ENCODE peak calls at places on chromosome 4, in seven cellular contexts. One of them, this sample, is unnamed.

GRCh38 chr4:69116645-69117321 is 20.5 kb downstream of the UGT2B7 start:
- DNase-seq in AG09309: no peak
- DNase-seq in body of pancreas: no peak
- DNase-seq in mucosa of descending colon: peak
- DNase-seq in cardiac muscle cell: no peak
- DNase-seq in fibroblast of mammary gland: no peak
- DNase-seq in AG04450: no peak
- DNase-seq in this sample: no peak

GRCh38 chr4:80454561-80454960 is 119.0 kb downstream of the CFAP299 start:
- DNase-seq in AG09309: no peak
- DNase-seq in mucosa of descending colon: no peak
- DNase-seq in body of pancreas: no peak
- DNase-seq in fibroblast of mammary gland: no peak
- DNase-seq in AG04450: no peak
- DNase-seq in cardiac muscle cell: no peak
- DNase-seq in this sample: no peak

GRCh38 chr4:106316773-106317409 is 541 bp downstream of the AIMP1 start:
- DNase-seq in AG04450: no peak
- DNase-seq in cardiac muscle cell: peak
- DNase-seq in mucosa of descending colon: no peak
- DNase-seq in AG09309: no peak
- DNase-seq in body of pancreas: no peak
- DNase-seq in fibroblast of mammary gland: peak
- DNase-seq in this sample: peak

GRCh38 chr4:103306870-103307345 is 108.8 kb upstream of the CENPE start:
- DNase-seq in cardiac muscle cell: peak
- DNase-seq in fibroblast of mammary gland: no peak
- DNase-seq in body of pancreas: peak
- DNase-seq in mucosa of descending colon: peak
- DNase-seq in AG09309: no peak
- DNase-seq in AG04450: no peak
- DNase-seq in this sample: no peak

GRCh38 chr4:89922881-89923280 is 28.2 kb downstream of the MMRN1 start:
- DNase-seq in mucosa of descending colon: no peak
- DNase-seq in AG04450: no peak
- DNase-seq in fibroblast of mammary gland: no peak
- DNase-seq in body of pancreas: no peak
- DNase-seq in cardiac muscle cell: no peak
- DNase-seq in AG09309: no peak
- DNase-seq in this sample: no peak

GRCh38 chr4:137370206-137370633 is 162.1 kb downstream of the PCDH18 start:
- DNase-seq in AG09309: no peak
- DNase-seq in cardiac muscle cell: no peak
- DNase-seq in fibroblast of mammary gland: peak
- DNase-seq in AG04450: peak
- DNase-seq in mucosa of descending colon: no peak
- DNase-seq in body of pancreas: no peak
- DNase-seq in this sample: no peak

GRCh38 chr4:55069248-55069647 is 56.1 kb downstream of the KDR start:
- DNase-seq in body of pancreas: no peak
- DNase-seq in AG04450: no peak
- DNase-seq in mucosa of descending colon: no peak
- DNase-seq in fibroblast of mammary gland: peak
- DNase-seq in cardiac muscle cell: no peak
- DNase-seq in AG09309: no peak
- DNase-seq in this sample: peak

GRCh38 chr4:165319509-165319908 is 8.0 kb upstream of the MSMO1 start:
- DNase-seq in body of pancreas: no peak
- DNase-seq in AG04450: no peak
- DNase-seq in AG09309: no peak
- DNase-seq in cardiac muscle cell: no peak
- DNase-seq in fibroblast of mammary gland: no peak
- DNase-seq in mucosa of descending colon: no peak
- DNase-seq in this sample: no peak

GRCh38 chr4:75702919-75703411 is 21.4 kb upstream of the USO1 start:
- DNase-seq in body of pancreas: no peak
- DNase-seq in mucosa of descending colon: peak
- DNase-seq in fibroblast of mammary gland: no peak
- DNase-seq in cardiac muscle cell: no peak
- DNase-seq in AG09309: no peak
- DNase-seq in AG04450: no peak
- DNase-seq in this sample: no peak

GRCh38 chr4:49516796-49517195 is 530.7 kb downstream of the CWH43 start:
- DNase-seq in body of pancreas: no peak
- DNase-seq in fibroblast of mammary gland: no peak
- DNase-seq in AG09309: no peak
- DNase-seq in cardiac muscle cell: no peak
- DNase-seq in mucosa of descending colon: no peak
- DNase-seq in AG04450: no peak
- DNase-seq in this sample: no peak

DNA sequence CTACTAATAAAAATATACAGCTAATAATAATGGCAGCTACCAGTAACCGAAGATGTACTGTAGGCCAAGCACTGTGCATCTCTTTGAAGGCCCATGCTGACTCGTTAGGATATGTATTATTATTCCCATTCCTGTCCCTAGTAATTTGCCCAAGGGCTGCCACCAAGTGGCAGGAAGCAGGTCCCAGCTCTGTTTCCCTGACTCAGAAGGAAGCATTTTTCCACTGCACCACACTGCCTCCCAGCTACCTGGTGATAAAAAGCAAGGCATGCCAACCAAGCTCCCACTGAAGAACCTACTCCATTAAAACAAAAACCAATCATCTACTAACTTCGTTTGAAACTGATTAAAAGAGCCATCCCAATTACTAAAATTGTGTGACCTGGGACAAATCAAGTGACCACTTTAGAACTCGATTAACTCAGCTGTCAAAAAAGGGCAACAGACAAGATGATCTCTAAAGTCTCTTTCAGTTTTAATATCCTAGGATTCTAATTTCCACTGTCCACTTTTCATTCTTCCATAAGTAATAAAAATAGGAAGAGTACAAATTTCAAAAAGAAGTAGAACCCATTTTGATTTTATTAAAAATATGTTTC is 24.3 kb upstream of the PGM2 start:
- DNase-seq in mucosa of descending colon: peak
- DNase-seq in fibroblast of mammary gland: peak
- DNase-seq in AG04450: no peak
- DNase-seq in cardiac muscle cell: peak
- DNase-seq in body of pancreas: peak
- DNase-seq in AG09309: no peak
- DNase-seq in this sample: peak
- TF ChIP-seq CTCF in mucosa of descending colon: peak
- TF ChIP-seq CTCF in fibroblast of mammary gland: peak
- TF ChIP-seq CTCF in AG04450: peak
- TF ChIP-seq CTCF in cardiac muscle cell: peak
- TF ChIP-seq CTCF in body of pancreas: peak
- TF ChIP-seq CTCF in AG09309: peak
- TF ChIP-seq CTCF in this sample: peak

GRCh38 chr4:25863347-25863784 is 578 bp upstream of the SEL1L3 start:
- DNase-seq in cardiac muscle cell: peak
- DNase-seq in AG09309: no peak
- DNase-seq in body of pancreas: peak
- DNase-seq in AG04450: no peak
- DNase-seq in mucosa of descending colon: peak
- DNase-seq in fibroblast of mammary gland: no peak
- DNase-seq in this sample: no peak
- H3K4me3 ChIP-seq in cardiac muscle cell: peak
- H3K4me3 ChIP-seq in AG09309: peak
- H3K4me3 ChIP-seq in body of pancreas: no peak
- H3K4me3 ChIP-seq in AG04450: peak
- H3K4me3 ChIP-seq in mucosa of descending colon: peak
- H3K4me3 ChIP-seq in fibroblast of mammary gland: peak
- H3K4me3 ChIP-seq in this sample: peak

DNA sequence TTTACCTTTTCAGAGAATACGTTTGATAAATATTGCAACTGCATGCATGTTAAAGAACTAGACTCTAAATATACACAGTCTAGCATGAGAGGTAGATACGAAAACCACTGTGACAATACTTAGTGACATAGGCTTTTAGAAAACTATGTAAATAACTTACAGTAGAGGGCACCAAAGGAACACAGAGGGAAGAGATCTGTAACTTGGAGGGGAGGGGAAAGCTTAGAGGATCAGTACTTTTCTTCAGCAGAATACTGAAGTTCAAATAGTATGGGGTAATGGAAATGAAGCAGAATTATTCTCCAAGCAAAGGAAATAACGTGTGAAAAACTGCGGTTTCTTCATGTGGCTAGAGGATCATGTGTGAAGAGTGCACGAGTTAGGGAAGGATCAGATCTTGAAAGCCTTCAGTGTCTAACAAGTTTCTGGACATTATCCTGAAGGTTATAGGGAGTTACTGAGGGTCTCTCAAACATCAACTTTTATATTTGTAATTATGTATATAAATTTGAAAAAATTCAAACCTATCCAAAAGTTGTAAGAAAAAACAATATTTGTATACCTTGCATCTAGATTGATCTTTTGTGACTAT is 264.3 kb downstream of the NPFFR2 start:
- DNase-seq in cardiac muscle cell: peak
- DNase-seq in AG09309: no peak
- DNase-seq in AG04450: peak
- DNase-seq in mucosa of descending colon: no peak
- DNase-seq in body of pancreas: no peak
- DNase-seq in fibroblast of mammary gland: peak
- DNase-seq in this sample: peak
- TF ChIP-seq CTCF in cardiac muscle cell: peak
- TF ChIP-seq CTCF in AG09309: peak
- TF ChIP-seq CTCF in AG04450: peak
- TF ChIP-seq CTCF in mucosa of descending colon: no peak
- TF ChIP-seq CTCF in body of pancreas: peak
- TF ChIP-seq CTCF in fibroblast of mammary gland: peak
- TF ChIP-seq CTCF in this sample: peak

DNA sequence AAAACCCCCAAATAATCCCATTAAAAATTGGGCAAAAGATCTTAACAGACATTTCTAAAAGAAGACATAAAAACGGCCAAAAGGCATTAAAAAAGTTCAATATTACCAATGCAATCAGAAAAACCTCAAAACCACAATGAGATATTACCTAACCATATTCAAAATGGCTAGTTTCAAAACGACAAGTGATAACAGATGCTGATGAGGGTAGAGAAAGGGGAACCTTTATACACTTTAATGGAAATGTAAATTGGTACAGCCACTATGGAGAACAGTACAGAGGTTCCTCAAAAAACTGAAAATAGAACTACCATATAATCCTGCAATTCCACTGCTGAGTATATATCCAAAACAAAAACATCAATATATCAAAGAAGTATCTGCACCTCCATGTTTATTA is 6.2 kb downstream of the AADAT start:
- DNase-seq in AG04450: no peak
- DNase-seq in AG09309: no peak
- DNase-seq in cardiac muscle cell: no peak
- DNase-seq in mucosa of descending colon: no peak
- DNase-seq in body of pancreas: no peak
- DNase-seq in fibroblast of mammary gland: no peak
- DNase-seq in this sample: no peak
- H3K4me3 ChIP-seq in AG04450: no peak
- H3K4me3 ChIP-seq in AG09309: no peak
- H3K4me3 ChIP-seq in cardiac muscle cell: no peak
- H3K4me3 ChIP-seq in mucosa of descending colon: no peak
- H3K4me3 ChIP-seq in body of pancreas: no peak
- H3K4me3 ChIP-seq in fibroblast of mammary gland: no peak
- H3K4me3 ChIP-seq in this sample: no peak

GRCh38 chr4:64594723-64595122 is 185.5 kb upstream of the TECRL start:
- DNase-seq in fibroblast of mammary gland: no peak
- DNase-seq in cardiac muscle cell: no peak
- DNase-seq in body of pancreas: no peak
- DNase-seq in AG09309: no peak
- DNase-seq in mucosa of descending colon: no peak
- DNase-seq in AG04450: no peak
- DNase-seq in this sample: no peak
- TF ChIP-seq CTCF in fibroblast of mammary gland: no peak
- TF ChIP-seq CTCF in cardiac muscle cell: no peak
- TF ChIP-seq CTCF in body of pancreas: no peak
- TF ChIP-seq CTCF in AG09309: no peak
- TF ChIP-seq CTCF in mucosa of descending colon: no peak
- TF ChIP-seq CTCF in AG04450: no peak
- TF ChIP-seq CTCF in this sample: no peak

GRCh38 chr4:156901871-156902270 is 69.7 kb downstream of the PDGFC start:
- DNase-seq in mucosa of descending colon: no peak
- DNase-seq in fibroblast of mammary gland: peak
- DNase-seq in AG09309: no peak
- DNase-seq in AG04450: no peak
- DNase-seq in cardiac muscle cell: no peak
- DNase-seq in body of pancreas: no peak
- DNase-seq in this sample: no peak
- H3K4me3 ChIP-seq in mucosa of descending colon: no peak
- H3K4me3 ChIP-seq in fibroblast of mammary gland: no peak
- H3K4me3 ChIP-seq in AG09309: no peak
- H3K4me3 ChIP-seq in AG04450: no peak
- H3K4me3 ChIP-seq in cardiac muscle cell: no peak
- H3K4me3 ChIP-seq in body of pancreas: no peak
- H3K4me3 ChIP-seq in this sample: no peak

DNA sequence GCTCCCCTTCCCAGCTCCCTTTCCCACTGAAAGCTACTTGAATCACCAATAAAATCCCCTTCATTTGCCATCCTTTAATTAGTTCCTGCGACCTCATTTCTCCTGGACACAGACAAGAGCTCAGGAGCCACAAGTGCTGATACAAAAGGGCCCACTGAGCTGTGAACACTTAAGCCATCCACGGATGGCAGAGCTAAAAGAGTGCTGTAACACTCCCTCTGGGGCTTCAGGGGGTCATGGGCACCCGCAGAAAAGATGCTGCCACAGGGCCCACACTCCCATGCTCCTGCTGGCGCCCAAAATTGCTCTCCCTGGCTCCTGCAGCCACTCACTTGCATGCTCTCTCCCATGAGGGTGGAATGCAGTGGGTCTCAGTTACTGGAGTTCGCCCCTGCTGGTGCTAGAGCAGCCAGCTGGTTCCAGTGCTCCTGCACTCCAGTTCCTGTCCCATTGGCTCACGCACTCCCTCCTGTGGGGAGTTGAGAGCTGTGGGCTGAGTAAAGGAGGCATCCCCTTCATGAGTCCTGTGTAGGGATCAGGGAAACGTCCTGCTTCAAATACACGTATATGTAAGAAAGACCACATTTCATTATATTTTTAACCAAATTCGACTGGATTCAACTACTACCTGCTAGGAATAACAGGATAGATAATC is 1291.0 kb downstream of the ARAP2 start:
- DNase-seq in body of pancreas: no peak
- DNase-seq in AG09309: no peak
- DNase-seq in mucosa of descending colon: no peak
- DNase-seq in AG04450: no peak
- DNase-seq in cardiac muscle cell: no peak
- DNase-seq in fibroblast of mammary gland: no peak
- DNase-seq in this sample: no peak
- TF ChIP-seq CTCF in body of pancreas: no peak
- TF ChIP-seq CTCF in AG09309: no peak
- TF ChIP-seq CTCF in mucosa of descending colon: no peak
- TF ChIP-seq CTCF in AG04450: no peak
- TF ChIP-seq CTCF in cardiac muscle cell: no peak
- TF ChIP-seq CTCF in fibroblast of mammary gland: no peak
- TF ChIP-seq CTCF in this sample: peak

This sample was measured in brain microvascular endothelial cell.